ENCODE peak calls at places on chromosome 7, in four cellular contexts. R is NCI-H1105 treated with DMSO at 0.1 percent for 48 hours, E is NCI-H1092 treated with DMSO at 0.1 percent for 48 hours, M is NCI-H774. T is an unnamed sample.
A peak's percentile ranks its signal among the peaks of the same experiment; 100 is the strongest.

GRCh38 chr7:34313289-34313688 is 344.7 kb upstream of the NPSR1 start:
- DNase-seq in R (no peak), E (no peak), M (no peak), T (no peak)

GRCh38 chr7:130793855-130794618 is 60.0 kb upstream of the KLF14 start:
- DNase-seq in R (no peak), E (no peak), M (no peak), T (no peak)

GRCh38 chr7:139647085-139647484 is 123.6 kb downstream of the CLEC2L start:
- DNase-seq in R (no peak), E (no peak), M (no peak), T (no peak)

GRCh38 chr7:75639071-75639892 is 99.5 kb downstream of the HIP1 start:
- DNase-seq in R (peak; percentile 36), E (peak; percentile 62), M (peak; percentile 50), T (peak; percentile 43)

GRCh38 chr7:120164-120555 is 72.2 kb upstream of the FAM20C start:
- DNase-seq in R (no peak), E (no peak), M (no peak), T (no peak)

GRCh38 chr7:44967571-44968446 is 11.0 kb downstream of the MYO1G start:
- DNase-seq in R (no peak), E (no peak), M (no peak), T (no peak)

GRCh38 chr7:101702362-101702850 is 73.3 kb upstream of the MYL10 start:
- DNase-seq in R (no peak), E (no peak), M (no peak), T (no peak)

GRCh38 chr7:64686493-64687184 is 20.7 kb downstream of the ZNF107 start:
- DNase-seq in R (no peak), E (no peak), M (no peak), T (no peak)

GRCh38 chr7:78673272-78673671 is 780.2 kb downstream of the MAGI2 start:
- DNase-seq in R (peak; percentile 5), E (no peak), M (no peak), T (no peak)

T was measured in naive thymus-derived CD4-positive, alpha-beta T cell.